ENCODE peak calls at places on chromosomes 6 and 20, in four cellular contexts. J, I, N and U are unnamed samples.

GRCh38 chr6:156779206-156780116 is 2.3 kb downstream of the ARID1B start:
- DNase-seq in I (peak), N (peak), J (no peak), U (peak)

GRCh38 chr20:8271727-8272126 is 139.7 kb downstream of the PLCB1 start:
- DNase-seq in I (no peak), N (no peak), J (no peak), U (no peak)

GRCh38 chr20:46963758-46964181 is 69.1 kb downstream of the EYA2 start:
- DNase-seq in J (no peak), N (no peak), I (no peak), U (no peak)

GRCh38 chr20:51429144-51429482 is 113.4 kb downstream of the NFATC2 start:
- DNase-seq in J (no peak), N (no peak), I (no peak), U (no peak)

GRCh38 chr6:13331516-13332348 is 3.4 kb upstream of the TBC1D7 start:
- DNase-seq in N (peak), I (no peak), J (peak), U (no peak)

GRCh38 chr6:38784506-38785235 is 69.6 kb downstream of the DNAH8 start:
- DNase-seq in N (no peak), J (peak), I (no peak), U (no peak)

GRCh38 chr20:58070664-58071499 is 157.6 kb downstream of the ANKRD60 start:
- DNase-seq in I (no peak), J (no peak), N (no peak), U (no peak)

GRCh38 chr20:40464731-40465208 is 224.3 kb downstream of the MAFB start:
- DNase-seq in J (no peak), I (no peak), N (no peak), U (no peak)

GRCh38 chr6:121260651-121261102 is 73.6 kb downstream of the TBC1D32 start:
- DNase-seq in I (no peak), N (no peak), J (peak), U (no peak)

GRCh38 chr6:80376411-80376810 is 269.9 kb downstream of the BCKDHB start:
- DNase-seq in J (peak), N (no peak), I (no peak), U (no peak)

GRCh38 chr6:7841781-7842468 is 68.7 kb downstream of the TXNDC5 start:
- DNase-seq in N (no peak), J (no peak), I (no peak), U (no peak)

GRCh38 chr20:57264151-57264792 is 2.2 kb downstream of the BMP7 start:
- DNase-seq in I (no peak), J (no peak), N (peak), U (no peak)

GRCh38 chr6:40854592-40854991 is 184.4 kb downstream of the UNC5CL start:
- DNase-seq in J (no peak), N (no peak), I (no peak), U (no peak)

GRCh38 chr20:3768342-3769130 is 983 bp upstream of the ADISSP start:
- DNase-seq in J (peak), I (peak), N (peak), U (peak)

GRCh38 chr6:1846611-1847010 is 236.9 kb downstream of the FOXC1 start:
- DNase-seq in J (no peak), N (no peak), I (no peak), U (no peak)

GRCh38 chr20:8790442-8791074 is 278.3 kb upstream of the PLCB4 start:
- DNase-seq in N (peak), I (peak), J (peak), U (peak)

DNA sequence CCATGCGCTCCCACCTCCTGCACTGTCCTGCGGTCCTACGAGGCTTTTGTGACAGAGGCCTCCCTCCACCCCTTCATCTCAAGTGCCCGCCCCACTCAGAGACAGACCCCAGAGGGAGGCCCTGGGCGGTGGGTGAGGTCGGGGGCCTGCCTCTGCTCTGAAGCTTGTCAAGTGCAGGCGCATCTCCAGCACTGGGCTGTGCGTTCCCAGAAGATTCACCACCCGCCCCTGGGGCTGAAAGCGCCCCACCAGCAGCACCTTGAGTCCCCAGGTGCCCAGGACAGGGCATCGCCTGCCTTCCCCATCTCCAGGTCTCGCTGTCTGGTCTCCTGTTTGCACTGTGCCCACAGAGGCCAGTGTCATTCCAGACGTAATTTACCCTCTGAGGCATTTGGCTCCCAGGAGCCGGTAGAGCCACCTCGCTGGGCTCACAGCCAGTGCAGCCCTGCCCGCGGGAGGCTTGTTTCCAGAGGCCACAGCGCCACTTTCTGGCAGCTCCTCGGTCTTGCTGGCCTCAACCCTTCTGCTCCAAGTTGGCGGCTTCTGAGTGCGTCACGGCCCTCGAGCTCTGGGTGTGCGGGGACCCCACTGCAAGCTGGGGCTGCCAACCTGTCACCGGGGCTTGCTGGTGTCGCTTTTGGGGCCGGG is 191.1 kb downstream of the TAF4 start:
- DNase-seq in I (peak), N (peak), J (peak), U (peak)
- TF ChIP-seq CTCF in I (no peak), N (peak), J (peak), U (no peak)

GRCh38 chr6:26133730-26134129 is 46.5 kb downstream of the HFE start:
- DNase-seq in N (no peak), I (no peak), J (no peak), U (no peak)
- TF ChIP-seq CTCF in N (no peak), I (no peak), J (no peak), U (no peak)

GRCh38 chr6:155580904-155581303 is 125.3 kb upstream of the NOX3 start:
- DNase-seq in J (no peak), N (peak), I (no peak), U (no peak)
- TF ChIP-seq CTCF in J (no peak), N (peak), I (no peak), U (no peak)

DNA sequence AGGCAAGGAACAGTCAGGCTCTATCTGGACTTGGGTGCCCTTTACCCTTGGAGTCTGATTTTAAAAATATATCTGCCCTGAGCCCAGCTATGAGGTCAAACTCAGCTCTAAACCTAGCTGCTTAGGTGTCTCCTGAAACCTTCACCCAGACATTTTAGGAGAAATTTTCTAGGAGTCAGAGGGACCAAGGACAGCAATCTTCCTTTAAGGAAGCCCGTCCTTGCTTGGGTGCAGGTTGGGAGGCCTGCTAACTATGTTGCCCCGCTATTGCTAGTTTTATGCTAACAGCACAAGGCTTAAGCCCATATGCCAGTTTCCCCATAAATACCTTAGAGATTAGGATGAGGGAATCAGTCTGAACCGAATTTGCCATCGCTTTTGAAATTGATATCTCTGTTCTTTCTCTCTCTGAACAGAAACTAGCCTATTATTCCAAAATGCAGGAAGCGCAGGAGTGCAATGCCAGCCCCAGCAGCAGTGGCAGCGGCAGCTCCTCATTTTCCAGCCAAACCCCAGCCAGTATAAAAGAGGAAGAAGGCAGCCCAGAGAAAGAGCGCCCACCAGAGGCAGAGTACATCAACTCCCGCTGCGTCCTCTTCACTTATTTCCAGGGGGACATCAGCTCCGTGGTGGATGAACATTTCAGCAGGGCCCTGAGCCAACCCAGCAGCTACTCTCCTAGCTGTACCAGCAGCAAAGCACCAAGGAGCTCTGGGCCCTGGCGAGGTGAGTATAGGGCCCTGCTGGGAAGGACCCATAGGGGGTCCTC is 2.6 kb downstream of the VGLL2 start:
- DNase-seq in N (peak), I (peak), J (no peak), U (peak)
- TF ChIP-seq CTCF in N (peak), I (peak), J (peak), U (peak)

DNA sequence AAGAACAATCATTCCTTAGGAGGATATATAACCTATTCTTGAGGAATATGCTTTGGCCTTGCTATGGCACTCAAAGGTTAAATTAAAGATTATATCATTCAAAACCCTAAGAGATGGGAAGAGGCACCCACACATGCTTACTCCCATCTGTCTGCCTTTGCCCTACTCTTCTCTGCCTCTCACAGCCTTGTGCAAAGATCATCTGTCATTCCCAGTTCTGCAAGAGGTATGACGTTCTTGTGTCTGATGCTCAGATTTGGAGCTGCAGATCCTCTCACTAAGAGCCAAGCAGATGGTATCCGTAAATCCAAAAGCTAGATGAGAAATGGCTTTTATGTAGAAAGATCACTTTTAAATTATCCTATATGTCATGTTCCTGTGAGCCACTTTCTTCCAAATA is 112.0 kb downstream of the GPR63 start:
- DNase-seq in N (no peak), J (no peak), I (no peak), U (no peak)
- TF ChIP-seq CTCF in N (no peak), J (no peak), I (no peak), U (no peak)

GRCh38 chr6:160160450-160160849 is 38.8 kb downstream of the SLC22A1 start:
- DNase-seq in N (no peak), J (peak), I (no peak), U (no peak)
- TF ChIP-seq CTCF in N (no peak), J (peak), I (no peak), U (no peak)

DNA sequence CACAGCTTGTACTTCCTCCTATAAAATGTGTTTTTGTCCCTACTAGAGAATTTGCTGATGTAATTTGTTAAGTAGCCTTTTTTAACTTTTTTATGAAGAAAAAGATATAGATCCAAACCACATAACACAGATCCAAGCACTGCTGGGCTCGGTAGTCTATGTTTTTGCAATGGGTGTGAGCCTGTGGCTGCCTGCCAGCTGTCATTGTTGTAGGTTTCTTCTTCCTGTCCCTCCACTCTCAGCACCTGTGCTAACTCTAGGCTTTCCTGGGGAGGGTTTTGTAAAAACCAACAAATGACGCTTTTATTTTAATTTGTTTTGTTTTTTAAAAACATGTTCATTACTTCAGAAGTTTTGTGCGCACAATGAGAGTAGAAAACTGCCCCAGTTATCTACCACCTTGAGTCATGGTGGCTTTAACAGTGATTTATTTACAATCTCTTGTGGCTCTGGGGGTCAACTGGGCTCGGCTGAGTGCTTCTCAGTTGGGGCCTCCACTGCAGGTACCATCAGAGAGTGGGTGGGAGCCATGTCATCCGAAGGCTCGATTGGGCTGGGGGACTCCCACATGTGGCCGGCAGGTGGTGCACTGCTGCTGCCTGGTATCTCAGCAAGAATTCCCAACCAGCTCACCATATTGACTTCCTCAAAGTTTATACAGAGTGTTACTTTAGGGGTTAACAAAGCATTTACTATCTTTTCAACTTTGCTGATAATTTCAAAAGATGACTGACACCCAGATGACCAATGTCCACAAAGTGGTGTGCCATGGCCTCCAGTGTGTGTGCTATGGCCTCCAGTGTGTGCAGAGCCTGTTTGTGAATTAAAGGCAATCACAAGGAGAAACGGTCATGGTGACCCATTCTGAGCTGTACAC is 3.0 kb upstream of the CCR6 start:
- DNase-seq in I (no peak), N (no peak), J (no peak), U (no peak)
- TF ChIP-seq CTCF in I (no peak), N (peak), J (no peak), U (no peak)

DNA sequence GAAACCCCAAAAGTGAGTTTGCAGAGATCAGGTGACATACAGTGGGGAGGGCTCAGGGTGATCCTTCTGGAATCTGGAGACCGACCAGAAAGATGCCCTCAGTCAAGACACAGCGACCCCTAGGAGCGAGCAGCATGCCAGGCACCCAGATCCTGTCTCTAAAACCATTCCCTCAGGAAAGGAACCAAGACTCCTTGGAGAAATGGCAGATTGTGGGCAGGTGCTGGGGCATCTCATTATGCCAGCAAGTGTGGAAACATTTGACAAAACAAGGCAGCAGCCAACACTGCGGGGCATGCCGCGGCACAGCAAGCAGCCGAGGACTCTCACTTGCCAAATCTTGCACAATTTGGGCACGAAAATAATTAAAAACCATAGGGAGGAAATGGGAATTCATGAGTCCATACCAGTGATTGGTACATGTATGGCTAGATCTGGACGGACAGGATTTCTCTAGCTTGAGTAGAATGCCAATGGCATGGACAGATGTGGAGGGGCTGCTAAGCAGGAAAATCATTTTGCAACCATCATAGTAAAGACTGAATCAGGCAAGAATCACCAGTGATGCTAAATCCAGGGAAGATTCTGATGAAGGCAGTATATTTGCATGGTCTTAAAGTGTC is 76.9 kb downstream of the GINS1 start:
- DNase-seq in N (peak), J (no peak), I (no peak), U (no peak)
- TF ChIP-seq CTCF in N (peak), J (no peak), I (no peak), U (no peak)

GRCh38 chr6:129748212-129748900 is 38.4 kb upstream of the ARHGAP18 start:
- DNase-seq in I (no peak), N (peak), J (peak), U (no peak)
- TF ChIP-seq CTCF in I (no peak), N (no peak), J (no peak), U (no peak)

DNA sequence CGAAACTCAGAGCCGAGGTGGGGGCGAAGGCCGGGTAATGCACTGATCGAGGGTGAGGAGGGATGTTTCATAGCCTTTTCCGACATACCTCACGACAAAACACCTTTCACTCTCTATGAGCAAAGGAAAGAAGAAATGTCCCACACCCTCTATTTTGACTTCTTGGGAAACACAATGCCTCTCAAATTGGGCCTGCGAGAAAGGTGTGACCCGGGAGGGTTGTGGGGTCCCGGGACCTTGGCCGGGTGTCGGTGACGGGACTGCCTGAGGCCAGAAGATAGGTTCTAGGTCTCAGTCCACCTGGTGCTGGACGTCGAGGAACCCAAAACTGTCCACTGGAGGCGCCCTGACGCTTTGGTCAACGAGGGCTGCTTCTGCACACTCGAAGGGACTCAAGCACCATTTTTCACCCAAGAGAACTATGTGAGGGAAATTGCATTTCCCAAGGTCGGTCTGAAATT is 41.1 kb upstream of the OSTM1 start:
- DNase-seq in I (peak), J (no peak), N (peak), U (peak)
- TF ChIP-seq CTCF in I (no peak), J (peak), N (peak), U (no peak)